ENCODE peak calls at places on chromosomes 11 and 22, in four cellular contexts. D is upper lobe of right lung, J is brain microvascular endothelial cell, K is heart right ventricle. Z is an unnamed sample.

GRCh38 chr11:59142530-59143507 is at the start of gene FAM111A:
- DNase-seq in J (peak), D (peak), K (peak), Z (peak)

GRCh38 chr11:128580612-128581011 is 6.7 kb downstream of the ETS1 start:
- DNase-seq in K (no peak), J (no peak), D (no peak), Z (no peak)

GRCh38 chr22:46574438-46574992 is 37.1 kb upstream of the CELSR1 start:
- DNase-seq in K (no peak), J (no peak), D (no peak), Z (no peak)

GRCh38 chr11:122202951-122203456 is 87.0 kb upstream of the BLID start:
- DNase-seq in K (peak), D (peak), J (peak), Z (peak)

GRCh38 chr22:24161909-24162308 is 19.4 kb upstream of the SUSD2 start:
- DNase-seq in K (no peak), D (no peak), J (no peak), Z (no peak)

GRCh38 chr22:26461188-26461810 is 22.3 kb downstream of the HPS4 start:
- DNase-seq in K (peak), D (no peak), J (peak), Z (peak)

GRCh38 chr11:1131033-1131911 is 26.5 kb upstream of the MUC5AC start:
- DNase-seq in J (no peak), K (no peak), D (no peak), Z (no peak)

GRCh38 chr11:21675049-21675616 is 517.8 kb upstream of the ANO5 start:
- DNase-seq in J (no peak), K (no peak), D (no peak), Z (no peak)

GRCh38 chr22:19964701-19965386 is 23.2 kb upstream of the TXNRD2 start:
- DNase-seq in D (no peak), K (no peak), J (no peak), Z (no peak)

GRCh38 chr11:66883021-66883968 is 26.4 kb downstream of the LRFN4 start:
- DNase-seq in K (no peak), J (peak), D (peak), Z (peak)
- H3K4me3 ChIP-seq in K (no peak), J (no peak), D (peak), Z (no peak)

DNA sequence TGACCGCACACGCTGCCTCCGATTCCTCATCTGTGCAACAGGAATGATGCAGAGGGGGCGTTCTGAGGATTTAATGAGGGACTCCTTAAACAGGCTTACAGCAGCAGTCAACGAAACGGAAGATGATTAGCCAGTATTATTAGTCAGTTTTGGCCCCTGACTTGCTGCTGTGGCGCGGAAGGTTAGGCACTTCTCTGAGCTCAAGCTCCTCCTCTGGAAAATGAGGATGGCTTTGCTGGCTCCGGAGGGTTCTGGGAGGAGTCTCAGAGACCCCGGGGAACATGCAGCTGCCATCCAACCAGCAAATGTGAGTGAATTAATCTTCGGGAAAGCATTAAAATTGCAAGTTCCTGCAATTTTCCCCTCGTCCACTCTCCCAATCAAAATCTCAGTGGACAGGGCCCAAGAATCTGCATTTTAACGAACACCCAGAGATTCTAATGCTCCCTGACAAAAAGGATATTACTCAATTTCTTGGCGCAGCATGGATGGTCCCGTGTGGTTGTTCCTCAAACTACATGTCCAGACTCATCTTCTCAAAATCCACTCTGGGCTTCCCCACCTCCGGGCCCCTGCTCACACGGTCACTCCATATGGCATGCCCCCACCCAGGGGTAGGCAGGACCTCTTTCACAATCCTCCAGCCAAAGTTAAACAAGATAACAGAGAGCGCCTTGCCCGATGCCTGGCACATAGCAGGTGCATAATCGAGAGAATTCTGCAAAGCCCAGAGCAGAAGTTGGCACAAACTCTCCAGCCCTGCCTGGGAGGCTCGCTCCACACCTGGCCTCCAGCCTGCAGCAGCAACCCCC is 6.4 kb downstream of the ELFN2 start:
- DNase-seq in D (no peak), K (no peak), J (no peak), Z (no peak)
- H3K4me3 ChIP-seq in D (no peak), K (peak), J (peak), Z (no peak)

GRCh38 chr11:34104680-34105078 is 750 bp upstream of the NAT10 start:
- DNase-seq in J (no peak), D (no peak), K (no peak), Z (no peak)
- H3K4me3 ChIP-seq in J (peak), D (peak), K (peak), Z (peak)

GRCh38 chr22:42654696-42655095 is 5.5 kb upstream of the CYB5R3 start:
- DNase-seq in J (no peak), K (no peak), D (no peak), Z (no peak)
- H3K4me3 ChIP-seq in J (no peak), K (no peak), D (no peak), Z (no peak)

GRCh38 chr11:94400075-94400838 is 962 bp downstream of the GPR83 start:
- DNase-seq in J (no peak), D (no peak), K (no peak), Z (no peak)
- H3K4me3 ChIP-seq in J (no peak), D (no peak), K (peak), Z (no peak)

GRCh38 chr22:43066134-43066533 is 23.1 kb downstream of the TTLL1 start:
- DNase-seq in J (no peak), D (no peak), K (peak), Z (no peak)
- H3K4me3 ChIP-seq in J (no peak), D (no peak), K (no peak), Z (no peak)

Z was measured in SJSA1.